ENCODE peak calls at places on chromosomes 12 and 14, in nine cellular contexts. L is A172; U is central memory CD4-positive, alpha-beta T cell; R is activated CD4-positive, alpha-beta T cell treated with anti-CD3 and anti-CD28 coated beads, Interleukin-2, amount 50 U/mL, for 48 hours; J is tibial artery; N is HT1080; W is stimulated activated CD4-positive, alpha-beta T cell treated with anti-CD3 and anti-CD28 coated beads, Interleukin-12 subunit alpha, Interleukin-12 subunit beta, amount 100 ng/mL, for 24 hours; A is cardiac fibroblast; T is left cardiac atrium. M is an unnamed sample.

GRCh38 chr14:94056579-94057308 is 24.3 kb downstream of the DDX24 start:
- DNase-seq in N (no peak), T (no peak), L (no peak), R (no peak), A (peak; percentile 44), J (no peak), W (no peak), U (no peak), M (no peak)

GRCh38 chr14:71320734-71321555 is 413.7 kb downstream of the PCNX1 start:
- DNase-seq in N (peak; percentile 28), L (peak; percentile 13), J (peak; percentile 40), U (peak; percentile 67), R (peak; percentile 63), W (peak; percentile 31), A (peak; percentile 71), T (peak; percentile 65), M (no peak)

GRCh38 chr14:97021571-97022171 is 224.5 kb downstream of the VRK1 start:
- DNase-seq in W (no peak), T (no peak), N (peak; percentile 60), L (no peak), A (no peak), J (no peak), U (no peak), R (no peak), M (no peak)

GRCh38 chr14:34665785-34666425 is 36.0 kb upstream of the SNX6 start:
- DNase-seq in R (no peak), W (no peak), N (peak; percentile 84), L (peak; percentile 72), U (peak; percentile 31), T (no peak), A (peak; percentile 91), J (peak; percentile 65), M (peak; percentile 64)

GRCh38 chr14:20440882-20441281 is 4.9 kb upstream of the KLHL33 start:
- DNase-seq in W (peak; percentile 7), J (no peak), N (no peak), R (peak; percentile 16), L (no peak), U (no peak), T (no peak), A (no peak), M (no peak)

GRCh38 chr12:124543591-124544310 is 23.7 kb downstream of the NCOR2 start:
- DNase-seq in J (no peak), L (no peak), N (no peak), T (no peak), W (no peak), U (no peak), R (no peak), A (no peak), M (peak; percentile 89)

GRCh38 chr14:65377576-65377975 is 35.0 kb upstream of the FUT8 start:
- DNase-seq in U (no peak), T (no peak), A (peak; percentile 60), N (no peak), L (no peak), J (no peak), R (no peak), W (no peak), M (no peak)

GRCh38 chr14:104749111-104749649 is 3.8 kb upstream of the SIVA1 start:
- DNase-seq in R (no peak), U (no peak), J (peak; percentile 61), A (no peak), L (peak; percentile 26), N (no peak), T (no peak), W (no peak), M (peak; percentile 13)

GRCh38 chr14:21268612-21269251 is 510 bp downstream of the HNRNPC start:
- DNase-seq in J (peak; percentile 45), W (no peak), R (no peak), T (no peak), A (peak; percentile 75), U (peak; percentile 44), N (peak; percentile 28), L (peak; percentile 42), M (peak; percentile 58)

GRCh38 chr14:42224053-42224888 is 617.6 kb downstream of the LRFN5 start:
- DNase-seq in T (peak; percentile 40), U (no peak), R (peak; percentile 39), N (peak; percentile 56), W (peak; percentile 27), L (peak; percentile 29), J (peak; percentile 63), A (peak; percentile 79), M (peak; percentile 53)

GRCh38 chr14:64656986-64657385 is 47.2 kb upstream of the PLEKHG3 start:
- DNase-seq in A (peak; percentile 85), N (no peak), U (no peak), T (no peak), L (no peak), W (no peak), R (no peak), J (peak; percentile 79), M (no peak)

GRCh38 chr12:7748774-7749296 is 1.7 kb upstream of the CLEC4C start:
- DNase-seq in U (no peak), W (no peak), L (no peak), J (no peak), T (no peak), R (no peak), N (no peak), A (no peak), M (no peak)

GRCh38 chr12:122123761-122124145 is 45.2 kb downstream of the MLXIP start:
- DNase-seq in U (no peak), W (no peak), N (no peak), A (no peak), T (no peak), L (no peak), J (no peak), R (no peak), M (no peak)

GRCh38 chr12:81992461-81992860 is 233.3 kb upstream of the PPFIA2 start:
- DNase-seq in L (peak; percentile 15), N (peak; percentile 46), T (no peak), U (peak; percentile 30), R (peak; percentile 4), A (peak; percentile 2), W (peak; percentile 4), J (peak; percentile 30), M (peak; percentile 22)

GRCh38 chr12:68521848-68522502 is 88.7 kb upstream of the RAP1B start:
- DNase-seq in N (no peak), T (no peak), J (no peak), R (no peak), W (no peak), U (no peak), L (no peak), A (no peak), M (no peak)

GRCh38 chr12:128402481-128402880 is 135.5 kb downstream of the TMEM132C start:
- DNase-seq in T (no peak), W (no peak), L (no peak), J (no peak), U (no peak), R (no peak), N (no peak), A (no peak), M (no peak)

GRCh38 chr12:45598761-45599160 is 130.7 kb upstream of the ARID2 start:
- DNase-seq in U (no peak), T (no peak), A (no peak), L (no peak), R (no peak), J (no peak), N (peak; percentile 14), W (no peak), M (no peak)

GRCh38 chr12:102847131-102847530 is 69.9 kb downstream of the PAH start:
- DNase-seq in T (no peak), N (peak; percentile 81), L (peak; percentile 50), U (no peak), A (no peak), W (no peak), J (no peak), R (no peak), M (no peak)

GRCh38 chr12:108612788-108613282 is 15.0 kb upstream of the TMEM119 start:
- DNase-seq in T (no peak), W (no peak), N (peak; percentile 38), A (no peak), J (no peak), U (no peak), L (peak; percentile 33), R (no peak), M (peak; percentile 9)

GRCh38 chr12:57461904-57462306 is 2.3 kb downstream of the GLI1 start:
- DNase-seq in W (no peak), U (no peak), L (peak; percentile 26), A (peak; percentile 17), N (peak; percentile 48), T (no peak), J (no peak), R (no peak), M (peak; percentile 41)

GRCh38 chr12:63206908-63207307 is 55.9 kb upstream of the AVPR1A start:
- DNase-seq in L (no peak), W (no peak), N (no peak), U (no peak), A (peak; percentile 1), J (peak; percentile 28), R (no peak), T (no peak), M (peak; percentile 72)

GRCh38 chr12:111361717-111362576 is 6.9 kb downstream of the PHETA1 start:
- DNase-seq in L (no peak), N (no peak), T (no peak), R (no peak), J (no peak), W (no peak), U (no peak), A (no peak), M (no peak)